ENCODE peak calls at places on chromosomes 3 and 15, in five cellular contexts. C, K, E, V and F are unnamed samples.

GRCh38 chr3:16841906-16842709 is 42.6 kb upstream of the PLCL2 start:
- DNase-seq in C (peak), K (peak), E (no peak), V (no peak), F (peak)

GRCh38 chr3:115100172-115100571 is 46.9 kb downstream of the ZBTB20 start:
- DNase-seq in C (peak), K (peak), E (peak), V (no peak), F (peak)

GRCh38 chr3:73107215-73107614 is 45.8 kb downstream of the EBLN2 start:
- DNase-seq in C (no peak), K (no peak), E (no peak), V (no peak), F (no peak)

GRCh38 chr3:61571516-61572336 is 10.4 kb downstream of the PTPRG start:
- DNase-seq in C (no peak), K (no peak), E (no peak), V (no peak), F (no peak)

GRCh38 chr15:40047413-40048154 is 8.6 kb upstream of the SRP14 start:
- DNase-seq in C (peak), K (peak), E (no peak), V (no peak), F (peak)

GRCh38 chr15:90174140-90174891 is 26.8 kb upstream of the SEMA4B start:
- DNase-seq in C (no peak), K (no peak), E (no peak), V (peak), F (peak)

GRCh38 chr3:39651993-39652739 is 157.2 kb upstream of the MYRIP start:
- DNase-seq in C (no peak), K (no peak), E (no peak), V (no peak), F (peak)

GRCh38 chr3:21017115-21017852 is 733.7 kb downstream of the ZNF385D start:
- DNase-seq in C (no peak), K (no peak), E (no peak), V (no peak), F (peak)

GRCh38 chr3:105385179-105385578 is 18.5 kb downstream of the ALCAM start:
- DNase-seq in C (no peak), K (no peak), E (no peak), V (no peak), F (no peak)

GRCh38 chr3:16200411-16200810 is 25.9 kb downstream of the GALNT15 start:
- DNase-seq in C (no peak), K (no peak), E (no peak), V (no peak), F (no peak)

GRCh38 chr15:66770518-66771350 is 68.7 kb downstream of the SMAD6 start:
- DNase-seq in C (no peak), K (no peak), E (no peak), V (no peak), F (no peak)

GRCh38 chr3:188362405-188362831 is 208.5 kb downstream of the LPP start:
- DNase-seq in C (no peak), K (no peak), E (peak), V (no peak), F (peak)